ENCODE peak calls at places on chromosomes 13 and 19, in eight cellular contexts. C, L, Y, A, K, W, E and I are unnamed samples.

GRCh38 chr19:45469835-45470146 is 2.0 kb downstream of the FOSB start:
- DNase-seq in C (peak), L (peak), Y (no peak), A (no peak), K (no peak), W (no peak), E (no peak), I (no peak)

GRCh38 chr19:18051887-18052286 is 34.8 kb downstream of the IL12RB1 start:
- DNase-seq in C (no peak), L (no peak), Y (peak), A (peak), K (no peak), W (peak), E (no peak), I (peak)

GRCh38 chr19:21568816-21569496 is 63.6 kb downstream of the ZNF429 start:
- DNase-seq in C (no peak), L (peak), Y (peak), A (peak), K (peak), W (peak), E (peak), I (peak)

GRCh38 chr19:49624967-49625910 is 14.7 kb downstream of the RRAS start:
- DNase-seq in C (no peak), L (no peak), Y (no peak), A (no peak), K (no peak), W (no peak), E (no peak), I (no peak)

GRCh38 chr19:54439174-54439851 is 9.7 kb upstream of the LENG8 start:
- DNase-seq in C (peak), L (no peak), Y (no peak), A (peak), K (no peak), W (no peak), E (no peak), I (no peak)

GRCh38 chr19:13859361-13859880 is 17.5 kb upstream of the NANOS3 start:
- DNase-seq in C (peak), L (no peak), Y (no peak), A (no peak), K (no peak), W (no peak), E (no peak), I (no peak)

GRCh38 chr19:36423925-36424324 is 5.5 kb upstream of the ZFP82 start:
- DNase-seq in C (peak), L (no peak), Y (no peak), A (no peak), K (no peak), W (no peak), E (no peak), I (no peak)

GRCh38 chr13:77500094-77500493 is 35.4 kb upstream of the SCEL start:
- DNase-seq in C (no peak), L (no peak), Y (no peak), A (no peak), K (no peak), W (no peak), E (no peak), I (no peak)

GRCh38 chr13:95870421-95870820 is 182.8 kb downstream of the UGGT2 start:
- DNase-seq in C (no peak), L (no peak), Y (no peak), A (no peak), K (no peak), W (no peak), E (no peak), I (no peak)

GRCh38 chr19:44582581-44583265 is 30.6 kb upstream of the IGSF23 start:
- DNase-seq in C (no peak), L (no peak), Y (no peak), A (peak), K (no peak), W (no peak), E (peak), I (no peak)

GRCh38 chr19:48568345-48568886 is 16.4 kb downstream of the SULT2B1 start:
- DNase-seq in C (peak), L (no peak), Y (peak), A (peak), K (no peak), W (peak), E (peak), I (peak)

GRCh38 chr13:99312493-99312883 is 5.3 kb upstream of the GPR183 start:
- DNase-seq in C (no peak), L (no peak), Y (peak), A (peak), K (no peak), W (peak), E (peak), I (peak)

GRCh38 chr13:28059214-28059613 is 41.2 kb downstream of the FLT3 start:
- DNase-seq in C (peak), L (peak), Y (no peak), A (peak), K (peak), W (no peak), E (no peak), I (no peak)

GRCh38 chr13:94636942-94637578 is 35.4 kb downstream of the GPR180 start:
- DNase-seq in C (no peak), L (no peak), Y (no peak), A (no peak), K (no peak), W (no peak), E (no peak), I (no peak)

GRCh38 chr19:38945562-38946228 is 15.0 kb downstream of the MRPS12 start:
- DNase-seq in C (no peak), L (no peak), Y (no peak), A (no peak), K (no peak), W (no peak), E (no peak), I (no peak)

GRCh38 chr19:43503501-43504425 is 783 bp downstream of the PHLDB3 start:
- DNase-seq in C (peak), L (peak), Y (peak), A (peak), K (peak), W (peak), E (peak), I (peak)

GRCh38 chr19:45578861-45579260 is 5.7 kb downstream of the OPA3 start:
- DNase-seq in C (no peak), L (no peak), Y (no peak), A (no peak), K (no peak), W (no peak), E (no peak), I (no peak)

GRCh38 chr19:46639356-46640061 is 3.5 kb upstream of the GNG8 start:
- DNase-seq in C (no peak), L (no peak), Y (peak), A (no peak), K (no peak), W (peak), E (no peak), I (peak)

GRCh38 chr13:100381595-100382224 is 206.9 kb downstream of the GGACT start:
- DNase-seq in C (no peak), L (no peak), Y (no peak), A (no peak), K (no peak), W (no peak), E (no peak), I (no peak)

GRCh38 chr19:49581007-49581508 is at the start of gene PRRG2:
- DNase-seq in C (no peak), L (peak), Y (no peak), A (peak), K (no peak), W (no peak), E (no peak), I (no peak)

GRCh38 chr13:27621366-27622101 is at the start of gene POLR1D:
- DNase-seq in C (peak), L (peak), Y (peak), A (peak), K (peak), W (peak), E (peak), I (peak)

GRCh38 chr13:29578300-29579048 is 17.0 kb downstream of the SLC7A1 start:
- DNase-seq in C (no peak), L (no peak), Y (no peak), A (no peak), K (no peak), W (no peak), E (no peak), I (no peak)

GRCh38 chr19:55598034-55598433 is 1.3 kb downstream of the FIZ1 start:
- DNase-seq in C (no peak), L (no peak), Y (no peak), A (no peak), K (no peak), W (no peak), E (no peak), I (no peak)

GRCh38 chr19:30371960-30372824 is at the start of gene ZNF536:
- DNase-seq in C (no peak), L (no peak), Y (no peak), A (no peak), K (no peak), W (no peak), E (peak), I (no peak)

GRCh38 chr19:43957891-43958290 is 6.9 kb downstream of the ZNF221 start:
- DNase-seq in C (no peak), L (no peak), Y (no peak), A (no peak), K (no peak), W (no peak), E (no peak), I (no peak)

GRCh38 chr19:711224-711623 is 2.5 kb downstream of the PALM start:
- DNase-seq in C (no peak), L (no peak), Y (no peak), A (no peak), K (no peak), W (no peak), E (no peak), I (no peak)

GRCh38 chr19:2524840-2525723 is 49.2 kb downstream of the GADD45B start:
- DNase-seq in C (peak), L (peak), Y (peak), A (no peak), K (no peak), W (no peak), E (no peak), I (peak)

GRCh38 chr13:104014803-104015645 is 948.8 kb upstream of the SLC10A2 start:
- DNase-seq in C (no peak), L (no peak), Y (no peak), A (no peak), K (no peak), W (no peak), E (no peak), I (no peak)

GRCh38 chr13:105170438-105170837 is 1365.0 kb downstream of the EFNB2 start:
- DNase-seq in C (no peak), L (no peak), Y (no peak), A (no peak), K (no peak), W (no peak), E (no peak), I (no peak)